ENCODE peak calls at places on chromosome 11, in five cellular contexts. T is AG04449, O is spleen, E is astrocyte of the spinal cord, V is gastrocnemius medialis. F is an unnamed sample.

GRCh38 chr11:117010808-117011540 is 87.3 kb downstream of the SIK3 start:
- DNase-seq in T (peak), E (peak), O (no peak), V (no peak), F (no peak)

GRCh38 chr11:38791346-38791961 is 2193.4 kb upstream of the RAG2 start:
- DNase-seq in E (peak), V (no peak), O (no peak), T (peak), F (peak)

GRCh38 chr11:10489444-10489785 is 34.4 kb downstream of the AMPD3 start:
- DNase-seq in E (no peak), T (no peak), V (no peak), O (no peak), F (no peak)

GRCh38 chr11:13367115-13367514 is 89.5 kb downstream of the BMAL1 start:
- DNase-seq in T (no peak), V (no peak), E (no peak), O (no peak), F (no peak)

GRCh38 chr11:115360186-115360824 is 143.9 kb downstream of the CADM1 start:
- DNase-seq in V (no peak), E (no peak), T (no peak), O (no peak), F (no peak)

GRCh38 chr11:79925570-79925969 is 484.7 kb upstream of the TENM4 start:
- DNase-seq in E (no peak), T (no peak), V (no peak), O (no peak), F (no peak)

GRCh38 chr11:75721852-75722668 is 4.4 kb downstream of the MOGAT2 start:
- DNase-seq in O (no peak), E (no peak), T (no peak), V (no peak), F (no peak)

GRCh38 chr11:2795491-2795991 is 90.0 kb downstream of the CDKN1C start:
- DNase-seq in T (no peak), V (peak), E (no peak), O (peak), F (no peak)

DNA sequence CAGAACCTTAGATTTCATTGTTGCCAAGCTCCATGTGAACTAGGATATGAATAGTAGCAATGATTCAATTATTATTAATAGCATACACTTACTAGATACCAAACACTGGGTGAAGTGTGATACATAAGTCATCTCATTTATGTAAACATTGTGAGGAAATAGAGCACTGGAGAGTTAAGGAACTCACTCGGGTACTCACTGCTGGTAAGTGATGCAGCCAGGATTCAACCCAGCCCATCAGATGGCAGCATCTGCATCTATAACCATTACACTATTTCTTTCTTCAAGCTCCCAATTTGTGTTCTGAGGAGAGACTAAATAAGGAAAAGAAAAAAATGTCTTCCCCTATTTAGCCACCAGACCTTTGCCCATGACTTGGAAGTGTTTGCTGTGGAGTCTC is 10.2 kb upstream of the ALG8 start:
- DNase-seq in E (peak), V (no peak), O (no peak), T (peak), F (no peak)
- TF ChIP-seq CTCF in E (peak), V (peak), O (no peak), T (peak), F (no peak)

GRCh38 chr11:134046681-134047449 is 22.0 kb upstream of the JAM3 start:
- DNase-seq in V (no peak), O (no peak), T (no peak), E (no peak), F (no peak)

GRCh38 chr11:134044514-134045284 is 24.2 kb upstream of the JAM3 start:
- DNase-seq in E (no peak), O (peak), V (no peak), T (no peak), F (no peak)

GRCh38 chr11:134048028-134048427 is 20.8 kb upstream of the JAM3 start:
- DNase-seq in T (no peak), E (no peak), V (no peak), O (no peak), F (no peak)

GRCh38 chr11:134047586-134047999 is 21.3 kb upstream of the JAM3 start:
- DNase-seq in T (peak), V (peak), O (peak), E (peak), F (no peak)

DNA sequence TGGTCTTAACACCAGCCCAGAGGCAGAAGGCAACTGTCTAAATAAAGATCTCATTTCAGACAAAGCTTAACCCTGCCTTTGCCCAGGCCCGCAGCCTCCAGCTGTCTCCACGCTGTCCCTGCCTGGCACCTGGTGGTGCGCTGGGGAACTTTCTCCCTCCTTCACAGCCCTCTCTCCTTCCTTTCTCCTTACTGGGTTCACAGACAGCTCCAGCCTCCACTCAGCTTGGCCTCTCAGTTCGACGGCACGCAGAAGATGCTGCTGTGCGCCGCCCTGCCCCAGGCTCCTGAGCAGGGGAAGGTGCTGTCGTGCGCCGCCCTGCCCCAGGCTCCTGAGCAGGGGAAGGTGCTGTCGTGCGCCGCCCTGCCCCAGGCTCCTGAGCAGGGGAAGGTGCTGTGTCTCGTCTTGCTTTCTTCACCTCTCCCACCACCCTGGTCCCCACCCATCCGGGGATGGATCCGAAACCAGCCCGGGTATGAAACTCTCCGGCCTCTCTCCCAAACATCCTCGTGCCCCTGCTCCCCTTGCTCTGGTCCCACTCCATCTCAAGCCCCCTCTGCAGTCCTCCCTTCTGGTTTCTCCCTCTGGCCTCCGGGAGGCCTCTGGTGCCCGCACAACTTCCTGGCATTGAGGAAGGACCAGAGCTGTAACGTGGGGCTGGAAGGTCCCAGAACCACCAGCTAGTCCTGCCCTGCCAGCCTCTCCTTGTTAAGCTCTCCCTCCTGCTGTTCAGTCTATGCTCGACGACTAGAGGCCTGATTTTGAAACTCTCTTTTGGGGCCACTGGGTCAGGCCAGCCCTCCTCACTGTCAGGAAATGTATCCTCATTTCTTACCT is 22.9 kb upstream of the JAM3 start:
- DNase-seq in V (peak), O (peak), T (no peak), E (no peak), F (no peak)
- TF ChIP-seq CTCF in V (peak), O (no peak), T (peak), E (peak), F (peak)

GRCh38 chr11:18270102-18270501 is 4.0 kb downstream of the SAA1 start:
- DNase-seq in E (no peak), T (no peak), V (no peak), O (no peak), F (no peak)
- TF ChIP-seq CTCF in E (no peak), T (no peak), V (no peak), O (no peak), F (no peak)

DNA sequence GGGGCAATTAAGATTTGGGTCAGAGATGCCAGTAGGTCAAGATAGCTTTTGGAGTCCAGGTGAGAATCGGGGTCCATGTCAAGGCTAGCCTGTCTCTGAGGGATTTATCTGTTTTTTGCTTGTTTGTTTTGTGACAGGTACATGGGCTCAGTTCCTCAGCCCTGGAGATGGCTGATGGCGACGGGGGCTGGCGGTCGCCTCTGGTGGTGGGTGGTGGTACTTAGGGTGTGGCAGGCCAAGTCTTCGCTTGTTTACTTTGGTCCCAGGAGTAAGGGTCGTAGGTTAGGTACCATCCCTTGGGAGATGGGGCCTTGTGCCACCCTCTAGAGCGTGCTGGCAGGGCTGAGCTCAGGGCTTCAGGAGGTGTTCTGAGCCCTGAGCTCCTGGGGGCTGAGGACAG is 4.7 kb downstream of the SLC25A45 start:
- DNase-seq in E (no peak), V (no peak), T (no peak), O (no peak), F (no peak)
- TF ChIP-seq CTCF in E (no peak), V (no peak), T (no peak), O (no peak), F (no peak)

F was measured in kidney epithelial cell.